ENCODE peak calls at places on chromosomes 2 and 18, in four cellular contexts. B is stimulated activated naive CD4-positive, alpha-beta T cell; S is skeletal muscle cell; H is right cardiac atrium. G is an unnamed sample.
A peak's percentile ranks its signal among the peaks of the same experiment; 100 is the strongest.

GRCh38 chr2:66508358-66509071 is 73.6 kb downstream of the MEIS1 start:
- DNase-seq in B (no peak), S (no peak), H (no peak), G (no peak)

GRCh38 chr2:130846233-130846632 is 9.5 kb downstream of the ARHGEF4 start:
- DNase-seq in B (no peak), S (no peak), H (no peak), G (no peak)

GRCh38 chr2:67039701-67040100 is 357.4 kb upstream of the ETAA1 start:
- DNase-seq in B (no peak), S (no peak), H (no peak), G (no peak)

GRCh38 chr2:18749912-18750526 is 160.7 kb upstream of the NT5C1B start:
- DNase-seq in B (peak; percentile 22), S (no peak), H (peak; percentile 47), G (no peak)

GRCh38 chr2:10912796-10913445 is 1.2 kb downstream of the KCNF1 start:
- DNase-seq in B (no peak), S (no peak), H (no peak), G (no peak)

GRCh38 chr2:101986386-101986785 is 5.4 kb upstream of the IL1R2 start:
- DNase-seq in B (no peak), S (no peak), H (no peak), G (no peak)

GRCh38 chr2:85811173-85811849 is 57.5 kb downstream of the ATOH8 start:
- DNase-seq in B (no peak), S (no peak), H (peak; percentile 74), G (no peak)

GRCh38 chr2:45330617-45331016 is 280.4 kb downstream of the SRBD1 start:
- DNase-seq in B (no peak), S (no peak), H (no peak), G (no peak)

GRCh38 chr2:114108819-114109416 is 219.0 kb downstream of the ACTR3 start:
- DNase-seq in B (no peak), S (no peak), H (no peak), G (no peak)

GRCh38 chr2:127080226-127080940 is 26.6 kb downstream of the BIN1 start:
- DNase-seq in B (peak; percentile 43), S (no peak), H (no peak), G (no peak)

GRCh38 chr2:40584432-40584831 is 132.5 kb upstream of the SLC8A1 start:
- DNase-seq in B (no peak), S (peak; percentile 18), H (no peak), G (no peak)

GRCh38 chr2:50582164-50582563 is 449.8 kb downstream of the NRXN1 start:
- DNase-seq in B (no peak), S (no peak), H (no peak), G (no peak)

GRCh38 chr18:62325806-62326645 is 916 bp downstream of the TNFRSF11A start:
- DNase-seq in B (peak; percentile 40), S (no peak), H (no peak), G (no peak)

GRCh38 chr18:74534150-74534969 is at the start of gene CNDP1:
- DNase-seq in B (no peak), S (no peak), H (no peak), G (no peak)

GRCh38 chr2:73930386-73930785 is 3.7 kb downstream of the DGUOK start:
- DNase-seq in B (no peak), S (no peak), H (no peak), G (no peak)

GRCh38 chr18:79855147-79855910 is 57.6 kb downstream of the KCNG2 start:
- DNase-seq in B (no peak), S (no peak), H (no peak), G (no peak)

GRCh38 chr2:188659656-188660406 is 314.3 kb upstream of the COL3A1 start:
- DNase-seq in B (no peak), S (peak; percentile 52), H (no peak), G (no peak)

GRCh38 chr2:119197529-119198266 is 25.9 kb upstream of the STEAP3 start:
- DNase-seq in B (no peak), S (no peak), H (no peak), G (no peak)

GRCh38 chr18:70433001-70433400 is 144.2 kb downstream of the SOCS6 start:
- DNase-seq in B (no peak), S (no peak), H (no peak), G (no peak)

GRCh38 chr2:225064928-225065327 is 22.7 kb upstream of the DOCK10 start:
- DNase-seq in B (no peak), S (no peak), H (no peak), G (no peak)